ENCODE peak calls at places on chromosomes 12 and 14, in ten cellular contexts. One of them, this sample, is unnamed.

GRCh38 chr14:79783061-79783460 is 428.2 kb downstream of the DIO2 start:
- DNase-seq in dorsolateral prefrontal cortex: no peak
- DNase-seq in neural crest cell: no peak
- DNase-seq in cardiac septum: no peak
- DNase-seq in AG09319: no peak
- DNase-seq in activated naive CD4-positive, alpha-beta T cell: no peak
- DNase-seq in CD8-positive, alpha-beta T cell: no peak
- DNase-seq in tibial artery: no peak
- DNase-seq in NCI-H510A treated with DMSO at 0.1 percent for 48 hours: no peak
- DNase-seq in NCI-H2171: no peak
- DNase-seq in this sample: no peak

GRCh38 chr12:3152892-3153291 is 75.7 kb downstream of the TSPAN9 start:
- DNase-seq in dorsolateral prefrontal cortex: no peak
- DNase-seq in neural crest cell: no peak
- DNase-seq in cardiac septum: no peak
- DNase-seq in AG09319: no peak
- DNase-seq in activated naive CD4-positive, alpha-beta T cell: no peak
- DNase-seq in CD8-positive, alpha-beta T cell: no peak
- DNase-seq in tibial artery: no peak
- DNase-seq in NCI-H510A treated with DMSO at 0.1 percent for 48 hours: no peak
- DNase-seq in NCI-H2171: no peak
- DNase-seq in this sample: no peak

GRCh38 chr14:76546426-76547221 is 170.7 kb downstream of the ESRRB start:
- DNase-seq in dorsolateral prefrontal cortex: no peak
- DNase-seq in neural crest cell: peak
- DNase-seq in cardiac septum: no peak
- DNase-seq in AG09319: no peak
- DNase-seq in activated naive CD4-positive, alpha-beta T cell: no peak
- DNase-seq in CD8-positive, alpha-beta T cell: no peak
- DNase-seq in tibial artery: no peak
- DNase-seq in NCI-H510A treated with DMSO at 0.1 percent for 48 hours: peak
- DNase-seq in NCI-H2171: no peak
- DNase-seq in this sample: peak

GRCh38 chr14:76786556-76786955 is 25.3 kb downstream of the VASH1 start:
- DNase-seq in dorsolateral prefrontal cortex: no peak
- DNase-seq in neural crest cell: no peak
- DNase-seq in cardiac septum: no peak
- DNase-seq in AG09319: no peak
- DNase-seq in activated naive CD4-positive, alpha-beta T cell: no peak
- DNase-seq in CD8-positive, alpha-beta T cell: no peak
- DNase-seq in tibial artery: no peak
- DNase-seq in NCI-H510A treated with DMSO at 0.1 percent for 48 hours: no peak
- DNase-seq in NCI-H2171: peak
- DNase-seq in this sample: no peak

GRCh38 chr12:20451759-20452158 is 83.4 kb downstream of the PDE3A start:
- DNase-seq in dorsolateral prefrontal cortex: no peak
- DNase-seq in neural crest cell: no peak
- DNase-seq in cardiac septum: no peak
- DNase-seq in AG09319: no peak
- DNase-seq in activated naive CD4-positive, alpha-beta T cell: no peak
- DNase-seq in CD8-positive, alpha-beta T cell: no peak
- DNase-seq in tibial artery: no peak
- DNase-seq in NCI-H510A treated with DMSO at 0.1 percent for 48 hours: no peak
- DNase-seq in NCI-H2171: no peak
- DNase-seq in this sample: no peak

GRCh38 chr14:66056926-66057552 is 429.1 kb upstream of the CCDC196 start:
- DNase-seq in dorsolateral prefrontal cortex: no peak
- DNase-seq in neural crest cell: no peak
- DNase-seq in cardiac septum: no peak
- DNase-seq in AG09319: no peak
- DNase-seq in activated naive CD4-positive, alpha-beta T cell: no peak
- DNase-seq in CD8-positive, alpha-beta T cell: no peak
- DNase-seq in tibial artery: no peak
- DNase-seq in NCI-H510A treated with DMSO at 0.1 percent for 48 hours: no peak
- DNase-seq in NCI-H2171: no peak
- DNase-seq in this sample: no peak

GRCh38 chr14:59228416-59228815 is 39.9 kb downstream of the DAAM1 start:
- DNase-seq in dorsolateral prefrontal cortex: no peak
- DNase-seq in neural crest cell: no peak
- DNase-seq in cardiac septum: no peak
- DNase-seq in AG09319: no peak
- DNase-seq in activated naive CD4-positive, alpha-beta T cell: no peak
- DNase-seq in CD8-positive, alpha-beta T cell: no peak
- DNase-seq in tibial artery: no peak
- DNase-seq in NCI-H510A treated with DMSO at 0.1 percent for 48 hours: no peak
- DNase-seq in NCI-H2171: no peak
- DNase-seq in this sample: no peak

GRCh38 chr12:19757317-19757877 is 318.1 kb downstream of the AEBP2 start:
- DNase-seq in dorsolateral prefrontal cortex: no peak
- DNase-seq in neural crest cell: no peak
- DNase-seq in cardiac septum: no peak
- DNase-seq in AG09319: no peak
- DNase-seq in activated naive CD4-positive, alpha-beta T cell: no peak
- DNase-seq in CD8-positive, alpha-beta T cell: no peak
- DNase-seq in tibial artery: no peak
- DNase-seq in NCI-H510A treated with DMSO at 0.1 percent for 48 hours: peak
- DNase-seq in NCI-H2171: no peak
- DNase-seq in this sample: no peak

GRCh38 chr14:97866186-97866585 is 1069.0 kb downstream of the VRK1 start:
- DNase-seq in dorsolateral prefrontal cortex: no peak
- DNase-seq in neural crest cell: no peak
- DNase-seq in cardiac septum: no peak
- DNase-seq in AG09319: no peak
- DNase-seq in activated naive CD4-positive, alpha-beta T cell: no peak
- DNase-seq in CD8-positive, alpha-beta T cell: no peak
- DNase-seq in tibial artery: no peak
- DNase-seq in NCI-H510A treated with DMSO at 0.1 percent for 48 hours: no peak
- DNase-seq in NCI-H2171: no peak
- DNase-seq in this sample: no peak

GRCh38 chr14:76348898-76349297 is 27.0 kb upstream of the ESRRB start:
- DNase-seq in dorsolateral prefrontal cortex: no peak
- DNase-seq in neural crest cell: no peak
- DNase-seq in cardiac septum: peak
- DNase-seq in AG09319: peak
- DNase-seq in activated naive CD4-positive, alpha-beta T cell: no peak
- DNase-seq in CD8-positive, alpha-beta T cell: no peak
- DNase-seq in tibial artery: peak
- DNase-seq in NCI-H510A treated with DMSO at 0.1 percent for 48 hours: no peak
- DNase-seq in NCI-H2171: no peak
- DNase-seq in this sample: no peak

GRCh38 chr12:31929140-31929526 is 30.1 kb upstream of the RESF1 start:
- DNase-seq in dorsolateral prefrontal cortex: no peak
- DNase-seq in neural crest cell: no peak
- DNase-seq in cardiac septum: no peak
- DNase-seq in AG09319: no peak
- DNase-seq in activated naive CD4-positive, alpha-beta T cell: no peak
- DNase-seq in CD8-positive, alpha-beta T cell: no peak
- DNase-seq in tibial artery: no peak
- DNase-seq in NCI-H510A treated with DMSO at 0.1 percent for 48 hours: no peak
- DNase-seq in NCI-H2171: no peak
- DNase-seq in this sample: no peak

GRCh38 chr12:113237748-113238147 is 16.5 kb downstream of the TPCN1 start:
- DNase-seq in dorsolateral prefrontal cortex: no peak
- DNase-seq in neural crest cell: no peak
- DNase-seq in cardiac septum: peak
- DNase-seq in AG09319: no peak
- DNase-seq in activated naive CD4-positive, alpha-beta T cell: no peak
- DNase-seq in CD8-positive, alpha-beta T cell: no peak
- DNase-seq in tibial artery: peak
- DNase-seq in NCI-H510A treated with DMSO at 0.1 percent for 48 hours: no peak
- DNase-seq in NCI-H2171: no peak
- DNase-seq in this sample: peak

GRCh38 chr12:120357104-120357503 is 11.9 kb downstream of the MSI1 start:
- DNase-seq in dorsolateral prefrontal cortex: no peak
- DNase-seq in neural crest cell: no peak
- DNase-seq in cardiac septum: no peak
- DNase-seq in AG09319: no peak
- DNase-seq in activated naive CD4-positive, alpha-beta T cell: no peak
- DNase-seq in CD8-positive, alpha-beta T cell: no peak
- DNase-seq in tibial artery: no peak
- DNase-seq in NCI-H510A treated with DMSO at 0.1 percent for 48 hours: no peak
- DNase-seq in NCI-H2171: no peak
- DNase-seq in this sample: no peak

GRCh38 chr12:96093543-96094196 is 58.3 kb upstream of the LTA4H start:
- DNase-seq in dorsolateral prefrontal cortex: no peak
- DNase-seq in neural crest cell: no peak
- DNase-seq in cardiac septum: no peak
- DNase-seq in AG09319: no peak
- DNase-seq in activated naive CD4-positive, alpha-beta T cell: no peak
- DNase-seq in CD8-positive, alpha-beta T cell: no peak
- DNase-seq in tibial artery: no peak
- DNase-seq in NCI-H510A treated with DMSO at 0.1 percent for 48 hours: no peak
- DNase-seq in NCI-H2171: no peak
- DNase-seq in this sample: no peak

GRCh38 chr14:32576088-32576795 is 247.1 kb downstream of the AKAP6 start:
- DNase-seq in dorsolateral prefrontal cortex: peak
- DNase-seq in neural crest cell: peak
- DNase-seq in cardiac septum: no peak
- DNase-seq in AG09319: peak
- DNase-seq in activated naive CD4-positive, alpha-beta T cell: no peak
- DNase-seq in CD8-positive, alpha-beta T cell: peak
- DNase-seq in tibial artery: peak
- DNase-seq in NCI-H510A treated with DMSO at 0.1 percent for 48 hours: peak
- DNase-seq in NCI-H2171: peak
- DNase-seq in this sample: no peak

GRCh38 chr14:75991753-75992152 is 6.2 kb downstream of the IFT43 start:
- DNase-seq in dorsolateral prefrontal cortex: no peak
- DNase-seq in neural crest cell: no peak
- DNase-seq in cardiac septum: no peak
- DNase-seq in AG09319: no peak
- DNase-seq in activated naive CD4-positive, alpha-beta T cell: no peak
- DNase-seq in CD8-positive, alpha-beta T cell: no peak
- DNase-seq in tibial artery: no peak
- DNase-seq in NCI-H510A treated with DMSO at 0.1 percent for 48 hours: no peak
- DNase-seq in NCI-H2171: no peak
- DNase-seq in this sample: no peak

GRCh38 chr14:100851946-100852620 is 26.2 kb downstream of the MEG3 start:
- DNase-seq in dorsolateral prefrontal cortex: no peak
- DNase-seq in neural crest cell: no peak
- DNase-seq in cardiac septum: no peak
- DNase-seq in AG09319: no peak
- DNase-seq in activated naive CD4-positive, alpha-beta T cell: no peak
- DNase-seq in CD8-positive, alpha-beta T cell: no peak
- DNase-seq in tibial artery: no peak
- DNase-seq in NCI-H510A treated with DMSO at 0.1 percent for 48 hours: no peak
- DNase-seq in NCI-H2171: no peak
- DNase-seq in this sample: no peak

GRCh38 chr12:100375023-100375737 is 18.3 kb downstream of the SLC17A8 start:
- DNase-seq in dorsolateral prefrontal cortex: peak
- DNase-seq in neural crest cell: no peak
- DNase-seq in cardiac septum: no peak
- DNase-seq in AG09319: peak
- DNase-seq in activated naive CD4-positive, alpha-beta T cell: no peak
- DNase-seq in CD8-positive, alpha-beta T cell: no peak
- DNase-seq in tibial artery: peak
- DNase-seq in NCI-H510A treated with DMSO at 0.1 percent for 48 hours: peak
- DNase-seq in NCI-H2171: no peak
- DNase-seq in this sample: no peak